ENCODE peak calls at places on chromosomes 4 and X, in ten cellular contexts. Y is Karpas-422, F is IMR-90, X is transverse colon, B is GM12865, W is fibroblast of mammary gland, S is GM23248, G is mucosa of descending colon, T is heart right ventricle, R is cardiac muscle cell. L is an unnamed sample.

GRCh38 chr4:139658185-139658584 is 7.4 kb upstream of the MGST2 start:
- DNase-seq in W (no peak), G (no peak), Y (no peak), T (no peak), X (no peak), R (no peak), S (no peak), F (no peak), B (no peak), L (no peak)

GRCh38 chrX:47772764-47773163 is 63.9 kb upstream of the ZNF81 start:
- DNase-seq in S (no peak), G (no peak), R (no peak), F (no peak), Y (no peak), B (no peak), W (no peak), T (no peak), X (no peak), L (no peak)

GRCh38 chr4:52721968-52722814 is 29.0 kb downstream of the ERVMER34-1 start:
- DNase-seq in W (peak; percentile 97), B (peak; percentile 99), R (peak; percentile 97), Y (peak; percentile 99), T (peak; percentile 91), F (peak; percentile 97), G (peak; percentile 95), X (peak; percentile 94), S (peak; percentile 98), L (peak; percentile 81)

GRCh38 chrX:25527596-25527995 is 511.8 kb upstream of the ARX start:
- DNase-seq in T (no peak), X (no peak), G (no peak), R (no peak), Y (no peak), S (no peak), W (no peak), B (no peak), F (no peak), L (no peak)

GRCh38 chr4:160675550-160675949 is 1488.2 kb downstream of the FSTL5 start:
- DNase-seq in S (no peak), F (no peak), X (no peak), B (no peak), Y (no peak), R (no peak), W (no peak), T (no peak), G (no peak), L (no peak)

GRCh38 chr4:89316931-89317366 is 9.3 kb upstream of the GPRIN3 start:
- DNase-seq in F (peak; percentile 16), B (no peak), R (no peak), W (peak; percentile 41), G (no peak), S (peak; percentile 76), T (no peak), Y (peak; percentile 83), X (no peak), L (no peak)

GRCh38 chr4:7693237-7693608 is 246.4 kb downstream of the AFAP1 start:
- DNase-seq in R (no peak), Y (no peak), G (peak; percentile 37), B (no peak), X (no peak), W (no peak), S (no peak), F (no peak), T (no peak), L (no peak)

GRCh38 chr4:86376850-86377249 is 17.0 kb upstream of the MAPK10 start:
- DNase-seq in T (no peak), Y (no peak), F (peak; percentile 4), B (no peak), W (no peak), G (no peak), S (no peak), X (no peak), R (no peak), L (no peak)

GRCh38 chr4:39617534-39617933 is 21.1 kb downstream of the SMIM14 start:
- DNase-seq in G (no peak), T (no peak), W (no peak), B (no peak), Y (no peak), R (no peak), F (no peak), S (no peak), X (no peak), L (no peak)

GRCh38 chr4:1983846-1984405 is 24.8 kb downstream of the NELFA start:
- DNase-seq in X (no peak), G (no peak), S (no peak), B (no peak), W (no peak), F (no peak), Y (no peak), T (peak; percentile 50), R (peak; percentile 50), L (no peak)

GRCh38 chrX:48919360-48919821 is 567 bp upstream of the PIM2 start:
- DNase-seq in B (peak; percentile 44), Y (no peak), F (no peak), W (no peak), S (peak; percentile 40), T (no peak), R (no peak), X (no peak), G (no peak), L (no peak)

GRCh38 chrX:103531002-103531401 is 11.7 kb upstream of the RAB40A start:
- DNase-seq in W (peak; percentile 95), T (no peak), G (no peak), X (no peak), S (peak; percentile 85), F (peak; percentile 92), Y (no peak), B (no peak), R (no peak), L (peak; percentile 55)

GRCh38 chr4:89134775-89135319 is 23.5 kb downstream of the TIGD2 start:
- DNase-seq in F (peak; percentile 83), S (peak; percentile 90), R (no peak), G (no peak), X (no peak), W (peak; percentile 88), T (no peak), Y (no peak), B (no peak), L (peak; percentile 87)

GRCh38 chr4:86564795-86565194 is 29.3 kb upstream of the PTPN13 start:
- DNase-seq in G (no peak), Y (no peak), T (no peak), B (peak; percentile 51), W (peak; percentile 11), X (no peak), S (no peak), R (no peak), F (no peak), L (no peak)

GRCh38 chr4:8402181-8402597 is 38.3 kb downstream of the ACOX3 start:
- DNase-seq in W (no peak), F (no peak), R (no peak), X (no peak), B (no peak), S (no peak), Y (no peak), T (no peak), G (no peak), L (no peak)

GRCh38 chrX:135591871-135592270 is 71.4 kb downstream of the INTS6L start:
- DNase-seq in X (no peak), F (no peak), G (no peak), R (no peak), W (no peak), B (no peak), S (no peak), T (no peak), Y (no peak), L (no peak)

GRCh38 chr4:127732623-127733199 is 2.5 kb downstream of the SLC25A31 start:
- DNase-seq in Y (peak; percentile 85), W (peak; percentile 55), G (no peak), B (peak; percentile 38), F (peak; percentile 60), R (peak; percentile 52), T (no peak), X (no peak), S (peak; percentile 63), L (no peak)

GRCh38 chr4:574346-575161 is 1.5 kb downstream of the TMEM271 start:
- DNase-seq in F (no peak), W (no peak), B (no peak), X (no peak), Y (no peak), S (no peak), R (no peak), G (no peak), T (no peak), L (no peak)

GRCh38 chr4:169179609-169180526 is 90.9 kb downstream of the SH3RF1 start:
- DNase-seq in W (no peak), F (peak; percentile 40), X (no peak), R (no peak), B (no peak), S (peak; percentile 48), T (no peak), Y (no peak), G (no peak), L (no peak)
- H3K4me3 ChIP-seq in W (no peak overlapping the region), F (no peak overlapping the region), X (no peak overlapping the region), R (no peak overlapping the region), B (no peak overlapping the region), S (peak overlapping the region; percentile 1), T (peak overlapping the region; percentile 2), Y (no peak overlapping the region), G (no peak overlapping the region), L (no peak overlapping the region)

GRCh38 chrX:55143621-55144020 is 54.8 kb downstream of the PAGE2 start:
- DNase-seq in W (no peak), B (no peak), Y (no peak), F (no peak), T (no peak), S (no peak), R (no peak), G (no peak), X (no peak), L (no peak)
- H3K4me3 ChIP-seq in W (no peak overlapping the region), B (no peak overlapping the region), Y (no peak overlapping the region), F (no peak overlapping the region), T (no peak overlapping the region), S (no peak overlapping the region), R (no peak overlapping the region), G (no peak overlapping the region), X (no peak overlapping the region), L (no peak overlapping the region)

DNA sequence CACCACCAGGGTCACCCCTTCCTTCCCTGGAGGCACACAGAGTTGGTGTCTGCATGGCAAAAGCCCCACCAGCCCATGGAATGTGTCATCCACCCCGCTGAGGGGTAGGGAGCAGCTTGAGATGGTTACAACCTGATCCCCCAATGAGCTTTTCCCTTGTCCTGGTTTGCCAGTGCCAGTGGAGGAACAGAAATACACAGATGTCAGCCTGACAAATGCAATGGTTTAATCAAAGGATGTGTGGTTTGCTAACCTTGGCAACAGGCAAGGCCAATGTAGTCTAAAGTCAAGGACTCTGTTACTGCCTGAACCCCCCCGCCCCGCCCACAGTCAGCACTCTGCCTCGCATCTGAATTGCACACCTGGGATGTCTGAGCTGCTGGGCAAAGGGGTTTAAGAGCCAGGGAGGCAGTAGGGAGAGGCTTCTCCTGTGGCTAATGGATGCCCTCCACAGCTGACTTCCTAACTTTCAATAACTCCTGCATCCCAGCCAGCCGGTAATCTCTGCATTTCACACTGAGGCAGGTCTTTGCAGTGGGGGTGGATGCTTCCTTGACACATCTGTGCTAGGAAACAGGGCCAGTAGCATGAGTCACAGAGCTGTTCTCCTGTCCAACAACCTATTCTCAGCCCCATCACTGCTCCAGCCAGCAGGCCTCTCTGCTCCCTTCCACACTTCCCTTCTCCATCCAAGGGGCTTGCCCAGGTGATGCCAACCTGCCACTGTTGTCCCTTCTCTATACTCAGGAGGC is 137.5 kb downstream of the AMMECR1 start:
- DNase-seq in T (no peak), B (no peak), Y (no peak), W (peak; percentile 89), X (no peak), F (peak; percentile 84), S (peak; percentile 84), R (no peak), G (no peak), L (no peak)
- H3K4me3 ChIP-seq in T (no peak overlapping the region), B (no peak overlapping the region), Y (no peak overlapping the region), W (no peak overlapping the region), X (no peak overlapping the region), F (no peak overlapping the region), S (no peak overlapping the region), R (no peak overlapping the region), G (no peak overlapping the region), L (no peak overlapping the region)

GRCh38 chrX:37350034-37350365 is 836 bp downstream of the PRRG1 start:
- DNase-seq in Y (no peak), F (peak; percentile 31), B (no peak), S (peak; percentile 55), X (no peak), G (no peak), W (peak; percentile 23), R (no peak), T (no peak), L (no peak)
- H3K4me3 ChIP-seq in Y (no peak overlapping the region), F (peak overlapping the region; percentile 96), B (no peak overlapping the region), S (peak overlapping the region; percentile 91), X (peak overlapping the region; percentile 47), G (peak overlapping the region; percentile 28), W (peak overlapping the region; percentile 74), R (peak overlapping the region; percentile 63), T (peak overlapping the region; percentile 75), L (peak overlapping the region; percentile 76)